ENCODE peak calls at places on chromosomes 13 and 19, in nine cellular contexts. One of them, this sample, is unnamed.

GRCh38 chr19:40257096-40257517 is 28.0 kb downstream of the AKT2 start:
- DNase-seq in upper lobe of right lung: no peak
- DNase-seq in ascending aorta: no peak
- DNase-seq in bronchial epithelial cell: no peak
- DNase-seq in left ventricle myocardium inferior: peak
- DNase-seq in astrocyte of the spinal cord: no peak
- DNase-seq in cardiac fibroblast: no peak
- DNase-seq in tibial nerve: no peak
- DNase-seq in heart left ventricle: peak
- DNase-seq in this sample: no peak

GRCh38 chr13:64471916-64472315 is 2758.2 kb downstream of the PCDH9 start:
- DNase-seq in upper lobe of right lung: no peak
- DNase-seq in ascending aorta: no peak
- DNase-seq in bronchial epithelial cell: peak
- DNase-seq in left ventricle myocardium inferior: no peak
- DNase-seq in astrocyte of the spinal cord: peak
- DNase-seq in cardiac fibroblast: peak
- DNase-seq in tibial nerve: no peak
- DNase-seq in heart left ventricle: no peak
- DNase-seq in this sample: peak

GRCh38 chr13:30159446-30159839 is 147.9 kb downstream of the KATNAL1 start:
- DNase-seq in upper lobe of right lung: no peak
- DNase-seq in ascending aorta: no peak
- DNase-seq in bronchial epithelial cell: peak
- DNase-seq in left ventricle myocardium inferior: no peak
- DNase-seq in astrocyte of the spinal cord: peak
- DNase-seq in cardiac fibroblast: peak
- DNase-seq in tibial nerve: no peak
- DNase-seq in heart left ventricle: no peak
- DNase-seq in this sample: peak

GRCh38 chr13:35917252-35917941 is 213.8 kb downstream of the DCLK1 start:
- DNase-seq in upper lobe of right lung: no peak
- DNase-seq in ascending aorta: no peak
- DNase-seq in bronchial epithelial cell: no peak
- DNase-seq in left ventricle myocardium inferior: no peak
- DNase-seq in astrocyte of the spinal cord: peak
- DNase-seq in cardiac fibroblast: no peak
- DNase-seq in tibial nerve: no peak
- DNase-seq in heart left ventricle: no peak
- DNase-seq in this sample: no peak

GRCh38 chr19:3573858-3574637 is 1.3 kb downstream of the HMG20B start:
- DNase-seq in upper lobe of right lung: peak
- DNase-seq in ascending aorta: peak
- DNase-seq in bronchial epithelial cell: peak
- DNase-seq in left ventricle myocardium inferior: peak
- DNase-seq in astrocyte of the spinal cord: peak
- DNase-seq in cardiac fibroblast: peak
- DNase-seq in tibial nerve: peak
- DNase-seq in heart left ventricle: peak
- DNase-seq in this sample: peak

GRCh38 chr19:35963514-35963913 is 27.3 kb downstream of the LRFN3 start:
- DNase-seq in upper lobe of right lung: no peak
- DNase-seq in ascending aorta: no peak
- DNase-seq in bronchial epithelial cell: peak
- DNase-seq in left ventricle myocardium inferior: no peak
- DNase-seq in astrocyte of the spinal cord: peak
- DNase-seq in cardiac fibroblast: peak
- DNase-seq in tibial nerve: no peak
- DNase-seq in heart left ventricle: peak
- DNase-seq in this sample: peak

GRCh38 chr19:14300281-14300680 is 81.0 kb upstream of the ADGRE5 start:
- DNase-seq in upper lobe of right lung: no peak
- DNase-seq in ascending aorta: no peak
- DNase-seq in bronchial epithelial cell: no peak
- DNase-seq in left ventricle myocardium inferior: no peak
- DNase-seq in astrocyte of the spinal cord: no peak
- DNase-seq in cardiac fibroblast: no peak
- DNase-seq in tibial nerve: no peak
- DNase-seq in heart left ventricle: no peak
- DNase-seq in this sample: no peak

GRCh38 chr19:49801966-49802661 is 11.0 kb downstream of the FUZ start:
- DNase-seq in upper lobe of right lung: no peak
- DNase-seq in ascending aorta: peak
- DNase-seq in bronchial epithelial cell: no peak
- DNase-seq in left ventricle myocardium inferior: peak
- DNase-seq in astrocyte of the spinal cord: peak
- DNase-seq in cardiac fibroblast: peak
- DNase-seq in tibial nerve: peak
- DNase-seq in heart left ventricle: peak
- DNase-seq in this sample: peak

GRCh38 chr13:44305845-44306244 is 67.8 kb upstream of the SERP2 start:
- DNase-seq in upper lobe of right lung: no peak
- DNase-seq in ascending aorta: no peak
- DNase-seq in bronchial epithelial cell: peak
- DNase-seq in left ventricle myocardium inferior: no peak
- DNase-seq in astrocyte of the spinal cord: peak
- DNase-seq in cardiac fibroblast: peak
- DNase-seq in tibial nerve: no peak
- DNase-seq in heart left ventricle: no peak
- DNase-seq in this sample: no peak

GRCh38 chr13:31236211-31236786 is 36.5 kb downstream of the B3GLCT start:
- DNase-seq in upper lobe of right lung: no peak
- DNase-seq in ascending aorta: no peak
- DNase-seq in bronchial epithelial cell: peak
- DNase-seq in left ventricle myocardium inferior: no peak
- DNase-seq in astrocyte of the spinal cord: peak
- DNase-seq in cardiac fibroblast: peak
- DNase-seq in tibial nerve: no peak
- DNase-seq in heart left ventricle: no peak
- DNase-seq in this sample: peak

GRCh38 chr13:107421951-107422350 is 793.4 kb downstream of the LIG4 start:
- DNase-seq in upper lobe of right lung: no peak
- DNase-seq in ascending aorta: no peak
- DNase-seq in bronchial epithelial cell: no peak
- DNase-seq in left ventricle myocardium inferior: no peak
- DNase-seq in astrocyte of the spinal cord: peak
- DNase-seq in cardiac fibroblast: peak
- DNase-seq in tibial nerve: no peak
- DNase-seq in heart left ventricle: no peak
- DNase-seq in this sample: no peak

GRCh38 chr19:54473071-54473941 is at the start of gene CDC42EP5:
- DNase-seq in upper lobe of right lung: no peak
- DNase-seq in ascending aorta: no peak
- DNase-seq in bronchial epithelial cell: peak
- DNase-seq in left ventricle myocardium inferior: peak
- DNase-seq in astrocyte of the spinal cord: peak
- DNase-seq in cardiac fibroblast: peak
- DNase-seq in tibial nerve: peak
- DNase-seq in heart left ventricle: peak
- DNase-seq in this sample: peak

GRCh38 chr13:39779337-39780270 is 124.1 kb downstream of the COG6 start:
- DNase-seq in upper lobe of right lung: no peak
- DNase-seq in ascending aorta: no peak
- DNase-seq in bronchial epithelial cell: peak
- DNase-seq in left ventricle myocardium inferior: no peak
- DNase-seq in astrocyte of the spinal cord: peak
- DNase-seq in cardiac fibroblast: peak
- DNase-seq in tibial nerve: no peak
- DNase-seq in heart left ventricle: no peak
- DNase-seq in this sample: peak

GRCh38 chr19:36771275-36772231 is 1.1 kb downstream of the ZNF850 start:
- DNase-seq in upper lobe of right lung: no peak
- DNase-seq in ascending aorta: no peak
- DNase-seq in bronchial epithelial cell: peak
- DNase-seq in left ventricle myocardium inferior: peak
- DNase-seq in astrocyte of the spinal cord: peak
- DNase-seq in cardiac fibroblast: peak
- DNase-seq in tibial nerve: no peak
- DNase-seq in heart left ventricle: peak
- DNase-seq in this sample: peak

GRCh38 chr19:48623556-48624066 is 4.3 kb downstream of the SPHK2 start:
- DNase-seq in upper lobe of right lung: no peak
- DNase-seq in ascending aorta: no peak
- DNase-seq in bronchial epithelial cell: no peak
- DNase-seq in left ventricle myocardium inferior: no peak
- DNase-seq in astrocyte of the spinal cord: no peak
- DNase-seq in cardiac fibroblast: no peak
- DNase-seq in tibial nerve: no peak
- DNase-seq in heart left ventricle: no peak
- DNase-seq in this sample: no peak

GRCh38 chr13:46229251-46229650 is 17.5 kb downstream of the LRRC63 start:
- DNase-seq in upper lobe of right lung: no peak
- DNase-seq in ascending aorta: no peak
- DNase-seq in bronchial epithelial cell: no peak
- DNase-seq in left ventricle myocardium inferior: no peak
- DNase-seq in astrocyte of the spinal cord: peak
- DNase-seq in cardiac fibroblast: no peak
- DNase-seq in tibial nerve: no peak
- DNase-seq in heart left ventricle: no peak
- DNase-seq in this sample: no peak

DNA sequence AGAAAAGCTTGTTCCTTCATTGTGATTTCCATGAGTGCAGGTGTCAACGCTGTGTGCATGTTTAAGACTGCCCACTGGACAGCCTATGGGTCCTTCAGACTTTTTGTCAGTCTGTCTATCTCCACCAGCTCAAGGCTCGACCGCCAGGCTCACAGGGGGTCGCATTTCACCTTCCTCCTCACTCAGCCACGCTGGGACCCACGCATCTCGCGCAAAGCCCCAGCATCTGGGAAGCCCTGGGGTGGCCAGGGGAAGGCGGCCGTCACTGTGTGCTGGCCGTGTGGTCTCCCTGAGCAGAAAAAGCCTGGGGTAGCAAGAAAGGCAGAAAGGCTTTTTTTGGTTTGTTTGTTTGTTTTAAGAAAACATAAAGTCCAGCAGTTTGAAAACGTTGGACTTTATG is 48.5 kb downstream of the KLF2 start:
- DNase-seq in upper lobe of right lung: no peak
- DNase-seq in ascending aorta: no peak
- DNase-seq in bronchial epithelial cell: no peak
- DNase-seq in left ventricle myocardium inferior: peak
- DNase-seq in astrocyte of the spinal cord: no peak
- DNase-seq in cardiac fibroblast: no peak
- DNase-seq in tibial nerve: no peak
- DNase-seq in heart left ventricle: no peak
- DNase-seq in this sample: no peak
- TF ChIP-seq CTCF in upper lobe of right lung: no peak
- TF ChIP-seq CTCF in ascending aorta: no peak
- TF ChIP-seq CTCF in bronchial epithelial cell: no peak
- TF ChIP-seq CTCF in left ventricle myocardium inferior: no peak
- TF ChIP-seq CTCF in astrocyte of the spinal cord: no peak
- TF ChIP-seq CTCF in cardiac fibroblast: no peak
- TF ChIP-seq CTCF in tibial nerve: no peak
- TF ChIP-seq CTCF in heart left ventricle: no peak
- TF ChIP-seq CTCF in this sample: no peak

DNA sequence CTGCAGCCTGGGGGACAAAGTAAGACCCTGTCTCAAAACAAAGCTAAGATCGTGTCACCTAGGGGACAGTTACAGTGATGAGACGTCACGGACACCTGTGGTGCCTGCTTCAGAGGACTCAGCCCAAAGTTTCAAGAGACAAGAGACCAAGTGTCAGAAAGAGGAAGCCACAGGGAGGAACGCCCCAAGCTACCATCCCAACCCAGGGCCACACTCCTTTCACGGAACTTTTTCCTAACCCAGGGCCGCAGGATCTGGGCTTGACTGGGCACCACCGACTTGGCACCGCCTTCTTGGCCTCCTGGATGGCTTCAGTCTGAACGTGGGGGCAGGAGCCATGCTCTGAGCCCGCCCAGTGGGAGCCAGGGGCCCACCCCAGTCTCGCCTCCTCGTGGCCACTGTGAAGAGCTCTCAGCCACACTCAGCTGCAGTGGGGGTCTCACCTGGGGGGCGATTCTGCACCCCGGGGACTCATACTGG is 8.5 kb downstream of the MOB3A start:
- DNase-seq in upper lobe of right lung: no peak
- DNase-seq in ascending aorta: no peak
- DNase-seq in bronchial epithelial cell: no peak
- DNase-seq in left ventricle myocardium inferior: no peak
- DNase-seq in astrocyte of the spinal cord: no peak
- DNase-seq in cardiac fibroblast: no peak
- DNase-seq in tibial nerve: no peak
- DNase-seq in heart left ventricle: no peak
- DNase-seq in this sample: no peak
- TF ChIP-seq CTCF in upper lobe of right lung: no peak
- TF ChIP-seq CTCF in ascending aorta: no peak
- TF ChIP-seq CTCF in bronchial epithelial cell: no peak
- TF ChIP-seq CTCF in left ventricle myocardium inferior: no peak
- TF ChIP-seq CTCF in astrocyte of the spinal cord: no peak
- TF ChIP-seq CTCF in cardiac fibroblast: no peak
- TF ChIP-seq CTCF in tibial nerve: no peak
- TF ChIP-seq CTCF in heart left ventricle: no peak
- TF ChIP-seq CTCF in this sample: no peak

GRCh38 chr19:10554760-10555612 is 10.8 kb downstream of the KRI1 start:
- DNase-seq in upper lobe of right lung: no peak
- DNase-seq in ascending aorta: no peak
- DNase-seq in bronchial epithelial cell: peak
- DNase-seq in left ventricle myocardium inferior: no peak
- DNase-seq in astrocyte of the spinal cord: no peak
- DNase-seq in cardiac fibroblast: no peak
- DNase-seq in tibial nerve: no peak
- DNase-seq in heart left ventricle: no peak
- DNase-seq in this sample: no peak
- TF ChIP-seq CTCF in upper lobe of right lung: no peak
- TF ChIP-seq CTCF in ascending aorta: no peak
- TF ChIP-seq CTCF in bronchial epithelial cell: peak
- TF ChIP-seq CTCF in left ventricle myocardium inferior: no peak
- TF ChIP-seq CTCF in astrocyte of the spinal cord: no peak
- TF ChIP-seq CTCF in cardiac fibroblast: no peak
- TF ChIP-seq CTCF in tibial nerve: no peak
- TF ChIP-seq CTCF in heart left ventricle: no peak
- TF ChIP-seq CTCF in this sample: peak

GRCh38 chr19:47284324-47284899 is 9.7 kb downstream of the INAFM1 start:
- DNase-seq in upper lobe of right lung: no peak
- DNase-seq in ascending aorta: no peak
- DNase-seq in bronchial epithelial cell: peak
- DNase-seq in left ventricle myocardium inferior: no peak
- DNase-seq in astrocyte of the spinal cord: peak
- DNase-seq in cardiac fibroblast: peak
- DNase-seq in tibial nerve: no peak
- DNase-seq in heart left ventricle: no peak
- DNase-seq in this sample: peak
- TF ChIP-seq CTCF in upper lobe of right lung: peak
- TF ChIP-seq CTCF in ascending aorta: peak
- TF ChIP-seq CTCF in bronchial epithelial cell: peak
- TF ChIP-seq CTCF in left ventricle myocardium inferior: peak
- TF ChIP-seq CTCF in astrocyte of the spinal cord: peak
- TF ChIP-seq CTCF in cardiac fibroblast: peak
- TF ChIP-seq CTCF in tibial nerve: peak
- TF ChIP-seq CTCF in heart left ventricle: peak
- TF ChIP-seq CTCF in this sample: peak

GRCh38 chr13:79336971-79337370 is 69.1 kb downstream of the RBM26 start:
- DNase-seq in upper lobe of right lung: no peak
- DNase-seq in ascending aorta: no peak
- DNase-seq in bronchial epithelial cell: no peak
- DNase-seq in left ventricle myocardium inferior: no peak
- DNase-seq in astrocyte of the spinal cord: no peak
- DNase-seq in cardiac fibroblast: no peak
- DNase-seq in tibial nerve: no peak
- DNase-seq in heart left ventricle: no peak
- DNase-seq in this sample: no peak
- TF ChIP-seq CTCF in upper lobe of right lung: no peak
- TF ChIP-seq CTCF in ascending aorta: no peak
- TF ChIP-seq CTCF in bronchial epithelial cell: no peak
- TF ChIP-seq CTCF in left ventricle myocardium inferior: no peak
- TF ChIP-seq CTCF in astrocyte of the spinal cord: no peak
- TF ChIP-seq CTCF in cardiac fibroblast: no peak
- TF ChIP-seq CTCF in tibial nerve: no peak
- TF ChIP-seq CTCF in heart left ventricle: no peak
- TF ChIP-seq CTCF in this sample: no peak

GRCh38 chr13:51935326-51936171 is 73.8 kb downstream of the CCDC70 start:
- DNase-seq in upper lobe of right lung: no peak
- DNase-seq in ascending aorta: no peak
- DNase-seq in bronchial epithelial cell: peak
- DNase-seq in left ventricle myocardium inferior: no peak
- DNase-seq in astrocyte of the spinal cord: no peak
- DNase-seq in cardiac fibroblast: peak
- DNase-seq in tibial nerve: no peak
- DNase-seq in heart left ventricle: no peak
- DNase-seq in this sample: peak
- TF ChIP-seq CTCF in upper lobe of right lung: peak
- TF ChIP-seq CTCF in ascending aorta: no peak
- TF ChIP-seq CTCF in bronchial epithelial cell: peak
- TF ChIP-seq CTCF in left ventricle myocardium inferior: peak
- TF ChIP-seq CTCF in astrocyte of the spinal cord: peak
- TF ChIP-seq CTCF in cardiac fibroblast: peak
- TF ChIP-seq CTCF in tibial nerve: no peak
- TF ChIP-seq CTCF in heart left ventricle: peak
- TF ChIP-seq CTCF in this sample: peak

This sample was measured in HFFc6.